ENCODE peak calls at places on chromosomes 7 and 10, in five cellular contexts. One of them, this sample, is unnamed. For H3K4me1, the result is how much of the 10 kb centered on the place peaks cover.

GRCh38 chr7:77537136-77537594 is at the start of gene PTPN12:
- DNase-seq in uterus: peak
- DNase-seq in cardiac muscle cell: no peak
- DNase-seq in heart right ventricle: no peak
- DNase-seq in astrocyte: peak
- DNase-seq in this sample: no peak

GRCh38 chr7:114708646-114709045 is 213.2 kb upstream of the MDFIC start:
- DNase-seq in uterus: no peak
- DNase-seq in cardiac muscle cell: no peak
- DNase-seq in heart right ventricle: no peak
- DNase-seq in astrocyte: no peak
- DNase-seq in this sample: no peak

GRCh38 chr10:132551093-132551807 is 13.7 kb downstream of the INPP5A start:
- DNase-seq in uterus: no peak
- DNase-seq in cardiac muscle cell: no peak
- DNase-seq in heart right ventricle: peak
- DNase-seq in astrocyte: no peak
- DNase-seq in this sample: peak

GRCh38 chr7:93018666-93019065 is 99.1 kb downstream of the SAMD9 start:
- DNase-seq in uterus: no peak
- DNase-seq in cardiac muscle cell: no peak
- DNase-seq in heart right ventricle: no peak
- DNase-seq in astrocyte: no peak
- DNase-seq in this sample: no peak

GRCh38 chr7:144830024-144830785 is 5.6 kb downstream of the TPK1 start:
- DNase-seq in uterus: no peak
- DNase-seq in cardiac muscle cell: no peak
- DNase-seq in heart right ventricle: no peak
- DNase-seq in astrocyte: no peak
- DNase-seq in this sample: peak

GRCh38 chr10:70742537-70743429 is 42.4 kb downstream of the TBATA start:
- DNase-seq in uterus: no peak
- DNase-seq in cardiac muscle cell: peak
- DNase-seq in heart right ventricle: peak
- DNase-seq in astrocyte: peak
- DNase-seq in this sample: peak

GRCh38 chr10:29649561-29650551 is 15.1 kb upstream of the SVIL start:
- DNase-seq in uterus: no peak
- DNase-seq in cardiac muscle cell: no peak
- DNase-seq in heart right ventricle: no peak
- DNase-seq in astrocyte: peak
- DNase-seq in this sample: no peak

GRCh38 chr7:23075571-23075970 is 30.0 kb upstream of the KLHL7 start:
- DNase-seq in uterus: no peak
- DNase-seq in cardiac muscle cell: no peak
- DNase-seq in heart right ventricle: peak
- DNase-seq in astrocyte: no peak
- DNase-seq in this sample: no peak

GRCh38 chr10:43251664-43252165 is 15.2 kb downstream of the RASGEF1A start:
- DNase-seq in uterus: no peak
- DNase-seq in cardiac muscle cell: no peak
- DNase-seq in heart right ventricle: no peak
- DNase-seq in astrocyte: no peak
- DNase-seq in this sample: no peak

GRCh38 chr10:67284589-67284988 is 358.8 kb downstream of the LRRTM3 start:
- DNase-seq in uterus: no peak
- DNase-seq in cardiac muscle cell: no peak
- DNase-seq in heart right ventricle: no peak
- DNase-seq in astrocyte: no peak
- DNase-seq in this sample: no peak

GRCh38 chr10:77685494-77685893 is 47.9 kb upstream of the KCNMA1 start:
- DNase-seq in uterus: no peak
- DNase-seq in cardiac muscle cell: no peak
- DNase-seq in heart right ventricle: no peak
- DNase-seq in astrocyte: no peak
- DNase-seq in this sample: no peak

GRCh38 chr7:30845426-30846135 is 66.1 kb upstream of the AQP1 start:
- DNase-seq in uterus: peak
- DNase-seq in cardiac muscle cell: peak
- DNase-seq in heart right ventricle: peak
- DNase-seq in astrocyte: peak
- DNase-seq in this sample: peak

GRCh38 chr10:94225589-94225988 is 137.2 kb downstream of the NOC3L start:
- DNase-seq in uterus: no peak
- DNase-seq in cardiac muscle cell: no peak
- DNase-seq in heart right ventricle: no peak
- DNase-seq in astrocyte: no peak
- DNase-seq in this sample: no peak

GRCh38 chr7:21617916-21618390 is 75.1 kb downstream of the DNAH11 start:
- DNase-seq in uterus: no peak
- DNase-seq in cardiac muscle cell: peak
- DNase-seq in heart right ventricle: peak
- DNase-seq in astrocyte: peak
- DNase-seq in this sample: no peak

GRCh38 chr10:120314426-120314825 is 142.6 kb upstream of the PLPP4 start:
- DNase-seq in uterus: no peak
- DNase-seq in cardiac muscle cell: no peak
- DNase-seq in heart right ventricle: no peak
- DNase-seq in astrocyte: no peak
- DNase-seq in this sample: no peak

GRCh38 chr10:77626266-77626935 is 11.2 kb downstream of the KCNMA1 start:
- DNase-seq in uterus: no peak
- DNase-seq in cardiac muscle cell: no peak
- DNase-seq in heart right ventricle: no peak
- DNase-seq in astrocyte: peak
- DNase-seq in this sample: no peak

GRCh38 chr10:74888947-74889661 is 62.7 kb downstream of the KAT6B start:
- DNase-seq in uterus: no peak
- DNase-seq in cardiac muscle cell: peak
- DNase-seq in heart right ventricle: no peak
- DNase-seq in astrocyte: no peak
- DNase-seq in this sample: no peak

GRCh38 chr7:94300176-94300835 is 94.4 kb upstream of the COL1A2 start:
- DNase-seq in uterus: no peak
- DNase-seq in cardiac muscle cell: no peak
- DNase-seq in heart right ventricle: no peak
- DNase-seq in astrocyte: no peak
- DNase-seq in this sample: no peak

GRCh38 chr10:38228394-38228793 is 134.3 kb downstream of the ZNF37A start:
- DNase-seq in uterus: no peak
- DNase-seq in cardiac muscle cell: no peak
- DNase-seq in heart right ventricle: no peak
- DNase-seq in astrocyte: no peak
- DNase-seq in this sample: no peak

GRCh38 chr10:14844948-14845347 is 6.8 kb downstream of the HSPA14 start:
- DNase-seq in uterus: no peak
- DNase-seq in cardiac muscle cell: no peak
- DNase-seq in heart right ventricle: no peak
- DNase-seq in astrocyte: no peak
- DNase-seq in this sample: no peak

GRCh38 chr7:28239823-28240204 is 59.2 kb upstream of the JAZF1 start:
- DNase-seq in uterus: no peak
- DNase-seq in cardiac muscle cell: peak
- DNase-seq in heart right ventricle: no peak
- DNase-seq in astrocyte: no peak
- DNase-seq in this sample: no peak

GRCh38 chr7:95549818-95550529 is 46.3 kb downstream of the PDK4 start:
- DNase-seq in uterus: peak
- DNase-seq in cardiac muscle cell: peak
- DNase-seq in heart right ventricle: peak
- DNase-seq in astrocyte: peak
- DNase-seq in this sample: peak

GRCh38 chr7:155260498-155260872 is 37.2 kb upstream of the INSIG1 start:
- DNase-seq in uterus: no peak
- DNase-seq in cardiac muscle cell: no peak
- DNase-seq in heart right ventricle: no peak
- DNase-seq in astrocyte: no peak
- DNase-seq in this sample: no peak

GRCh38 chr10:58952747-58953466 is 223.5 kb upstream of the PHYHIPL start:
- DNase-seq in uterus: peak
- DNase-seq in cardiac muscle cell: peak
- DNase-seq in heart right ventricle: peak
- DNase-seq in astrocyte: peak
- DNase-seq in this sample: no peak

GRCh38 chr10:126905776-126906703 is 812 bp downstream of the DOCK1 start:
- DNase-seq in uterus: peak
- DNase-seq in cardiac muscle cell: peak
- DNase-seq in heart right ventricle: peak
- DNase-seq in astrocyte: no peak
- DNase-seq in this sample: peak
- H3K4me3 ChIP-seq in uterus: peak
- H3K4me3 ChIP-seq in cardiac muscle cell: peak
- H3K4me3 ChIP-seq in heart right ventricle: peak
- H3K4me3 ChIP-seq in astrocyte: peak
- H3K4me3 ChIP-seq in this sample: peak

DNA sequence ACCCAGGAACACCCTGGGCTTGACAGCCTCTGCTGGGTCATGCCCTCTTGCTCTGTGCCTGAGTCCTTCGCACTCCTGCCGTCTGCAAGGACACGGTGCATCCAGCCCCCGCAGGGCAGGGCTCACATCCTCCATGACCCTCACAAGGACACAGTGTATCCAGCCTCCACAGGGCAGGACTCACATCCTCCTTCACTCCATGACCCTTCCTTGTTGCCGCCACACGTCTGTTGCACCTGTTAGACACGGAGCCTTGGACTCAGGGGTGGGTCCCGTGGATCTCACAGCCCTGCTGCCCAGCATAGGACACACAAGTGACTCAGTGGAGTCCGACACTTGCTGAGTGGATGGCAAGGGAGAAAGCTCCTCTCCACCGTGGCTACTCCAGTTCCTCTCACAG is 500.8 kb downstream of the DNAJB6 start:
- DNase-seq in uterus: no peak
- DNase-seq in cardiac muscle cell: no peak
- DNase-seq in heart right ventricle: no peak
- DNase-seq in astrocyte: no peak
- DNase-seq in this sample: no peak
- TF ChIP-seq CTCF in uterus: no peak
- TF ChIP-seq CTCF in cardiac muscle cell: no peak
- TF ChIP-seq CTCF in heart right ventricle: no peak
- TF ChIP-seq CTCF in astrocyte: no peak
- TF ChIP-seq CTCF in this sample: no peak

GRCh38 chr7:44615793-44616192 is 9.4 kb downstream of the OGDH start:
- DNase-seq in uterus: no peak
- DNase-seq in cardiac muscle cell: no peak
- DNase-seq in heart right ventricle: no peak
- DNase-seq in astrocyte: no peak
- DNase-seq in this sample: no peak

GRCh38 chr7:44615149-44615611 is 8.8 kb downstream of the OGDH start:
- DNase-seq in uterus: no peak
- DNase-seq in cardiac muscle cell: no peak
- DNase-seq in heart right ventricle: peak
- DNase-seq in astrocyte: peak
- DNase-seq in this sample: peak

GRCh38 chr7:44617225-44617885 is 10.9 kb downstream of the OGDH start:
- DNase-seq in uterus: no peak
- DNase-seq in cardiac muscle cell: peak
- DNase-seq in heart right ventricle: no peak
- DNase-seq in astrocyte: peak
- DNase-seq in this sample: no peak

GRCh38 chr7:44618045-44618444 is 11.6 kb downstream of the OGDH start:
- DNase-seq in uterus: no peak
- DNase-seq in cardiac muscle cell: no peak
- DNase-seq in heart right ventricle: no peak
- DNase-seq in astrocyte: no peak
- DNase-seq in this sample: no peak

DNA sequence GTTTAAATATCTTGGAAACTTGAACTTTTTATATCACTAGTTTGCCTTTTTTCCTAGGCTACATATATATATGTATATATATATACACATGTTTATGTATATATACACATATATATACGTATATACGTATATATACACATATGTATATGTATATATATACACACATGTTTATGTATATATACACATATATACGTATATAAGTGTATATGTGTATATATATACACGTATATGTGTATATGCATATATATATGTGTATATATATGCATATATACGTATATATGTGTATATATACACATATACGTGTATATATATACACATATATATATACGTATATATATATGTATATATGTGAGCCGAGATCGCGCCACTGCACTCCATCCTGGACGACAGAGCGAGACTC is 10.1 kb downstream of the OGDH start:
- DNase-seq in uterus: no peak
- DNase-seq in cardiac muscle cell: no peak
- DNase-seq in heart right ventricle: no peak
- DNase-seq in astrocyte: no peak
- DNase-seq in this sample: no peak
- H3K4me1 ChIP-seq in uterus: under half
- H3K4me1 ChIP-seq in cardiac muscle cell: under half
- H3K4me1 ChIP-seq in heart right ventricle: half or more
- H3K4me1 ChIP-seq in astrocyte: under half
- H3K4me1 ChIP-seq in this sample: under half

GRCh38 chr10:60734226-60734625 is 44.1 kb upstream of the CDK1 start:
- DNase-seq in uterus: no peak
- DNase-seq in cardiac muscle cell: no peak
- DNase-seq in heart right ventricle: no peak
- DNase-seq in astrocyte: no peak
- DNase-seq in this sample: no peak

GRCh38 chr10:60733189-60733815 is 45.0 kb upstream of the CDK1 start:
- DNase-seq in uterus: peak
- DNase-seq in cardiac muscle cell: peak
- DNase-seq in heart right ventricle: no peak
- DNase-seq in astrocyte: no peak
- DNase-seq in this sample: peak

GRCh38 chr10:60735244-60735643 is 43.0 kb upstream of the CDK1 start:
- DNase-seq in uterus: no peak
- DNase-seq in cardiac muscle cell: no peak
- DNase-seq in heart right ventricle: no peak
- DNase-seq in astrocyte: no peak
- DNase-seq in this sample: no peak

GRCh38 chr10:60732240-60733188 is 45.8 kb upstream of the CDK1 start:
- DNase-seq in uterus: peak
- DNase-seq in cardiac muscle cell: no peak
- DNase-seq in heart right ventricle: no peak
- DNase-seq in astrocyte: no peak
- DNase-seq in this sample: peak

GRCh38 chr10:60733826-60734225 is 44.5 kb upstream of the CDK1 start:
- DNase-seq in uterus: no peak
- DNase-seq in cardiac muscle cell: no peak
- DNase-seq in heart right ventricle: no peak
- DNase-seq in astrocyte: no peak
- DNase-seq in this sample: no peak
- H3K4me3 ChIP-seq in uterus: no peak
- H3K4me3 ChIP-seq in cardiac muscle cell: peak
- H3K4me3 ChIP-seq in heart right ventricle: peak
- H3K4me3 ChIP-seq in astrocyte: no peak
- H3K4me3 ChIP-seq in this sample: no peak